ENCODE peak calls at places on chromosomes 11 and 22, in five cellular contexts. E is GM12878, Q is HepG2, I is H1, R is K562. W is an unnamed sample.

GRCh38 chr11:130698174-130698573 is 218.1 kb downstream of the SNX19 start:
- DNase-seq in E (no peak), Q (no peak), I (no peak), R (no peak), W (no peak)

GRCh38 chr11:57513911-57514537 is 1.5 kb downstream of the SLC43A1 start:
- DNase-seq in E (no peak), Q (no peak), I (no peak), R (peak), W (no peak)

GRCh38 chr11:41659990-41660389 is 200.5 kb upstream of the LRRC4C start:
- DNase-seq in E (no peak), Q (no peak), I (no peak), R (no peak), W (no peak)

GRCh38 chr11:14451825-14452224 is 47.8 kb downstream of the COPB1 start:
- DNase-seq in E (no peak), Q (no peak), I (no peak), R (no peak), W (no peak)

GRCh38 chr11:26649884-26650283 is 72.0 kb downstream of the SLC5A12 start:
- DNase-seq in E (peak), Q (peak), I (no peak), R (peak), W (peak)

GRCh38 chr11:65859812-65860277 is 388 bp upstream of the MUS81 start:
- DNase-seq in E (no peak), Q (no peak), I (no peak), R (no peak), W (no peak)

GRCh38 chr11:95068549-95068948 is 1.8 kb downstream of the SRSF8 start:
- DNase-seq in E (peak), Q (peak), I (no peak), R (peak), W (peak)

GRCh38 chr22:24289781-24290181 is 19.1 kb downstream of the SPECC1L start:
- DNase-seq in E (no peak), Q (no peak), I (no peak), R (peak), W (no peak)

GRCh38 chr22:41217553-41218157 is 12.5 kb downstream of the L3MBTL2 start:
- DNase-seq in E (no peak), Q (no peak), I (no peak), R (peak), W (no peak)

GRCh38 chr11:92765965-92766371 is 203.5 kb upstream of the MTNR1B start:
- DNase-seq in E (no peak), Q (no peak), I (no peak), R (peak), W (no peak)

GRCh38 chr11:8055111-8055835 is 25.7 kb upstream of the TUB start:
- DNase-seq in E (no peak), Q (no peak), I (no peak), R (no peak), W (no peak)

GRCh38 chr11:31254411-31254810 is 115.1 kb downstream of the DCDC1 start:
- DNase-seq in E (no peak), Q (no peak), I (no peak), R (no peak), W (no peak)

GRCh38 chr22:28021116-28021997 is 102.3 kb upstream of the PITPNB start:
- DNase-seq in E (no peak), Q (no peak), I (no peak), R (no peak), W (no peak)

GRCh38 chr11:59556115-59556882 is 45.0 kb downstream of the OR4D9 start:
- DNase-seq in E (peak), Q (peak), I (peak), R (peak), W (peak)

GRCh38 chr11:1825039-1825740 is 9.6 kb upstream of the SYT8 start:
- DNase-seq in E (no peak), Q (peak), I (peak), R (peak), W (no peak)

GRCh38 chr11:697811-698311 is 2.2 kb downstream of the TMEM80 start:
- DNase-seq in E (no peak), Q (no peak), I (no peak), R (peak), W (no peak)

GRCh38 chr11:13928566-13929251 is 33.8 kb upstream of the SPON1 start:
- DNase-seq in E (no peak), Q (no peak), I (no peak), R (peak), W (no peak)

GRCh38 chr11:16468735-16469446 is 112.5 kb upstream of the SOX6 start:
- DNase-seq in E (no peak), Q (no peak), I (no peak), R (no peak), W (no peak)

GRCh38 chr22:36233796-36234195 is 5.5 kb downstream of the APOL2 start:
- DNase-seq in E (no peak), Q (no peak), I (no peak), R (no peak), W (no peak)

GRCh38 chr22:41458161-41458728 is 10.2 kb downstream of the PHF5A start:
- DNase-seq in E (no peak), Q (no peak), I (no peak), R (no peak), W (no peak)

GRCh38 chr11:78749243-78749730 is 174.6 kb upstream of the NARS2 start:
- DNase-seq in E (no peak), Q (no peak), I (no peak), R (no peak), W (no peak)

GRCh38 chr11:23151819-23152218 is 291.5 kb upstream of the CCDC179 start:
- DNase-seq in E (no peak), Q (no peak), I (no peak), R (no peak), W (no peak)

GRCh38 chr11:106466441-106467190 is 389.2 kb downstream of the AASDHPPT start:
- DNase-seq in E (no peak), Q (peak), I (no peak), R (no peak), W (no peak)

GRCh38 chr22:36916034-36916433 is 2.6 kb downstream of the CSF2RB start:
- DNase-seq in E (no peak), Q (no peak), I (no peak), R (no peak), W (no peak)

GRCh38 chr11:2265854-2266585 is 4.4 kb downstream of the ASCL2 start:
- DNase-seq in E (no peak), Q (no peak), I (no peak), R (no peak), W (no peak)

GRCh38 chr11:199004-199581 is 6.2 kb downstream of the SCGB1C1 start:
- DNase-seq in E (no peak), Q (no peak), I (no peak), R (no peak), W (no peak)

GRCh38 chr11:127330044-127330443 is 329.5 kb upstream of the KIRREL3 start:
- DNase-seq in E (no peak), Q (no peak), I (no peak), R (no peak), W (no peak)

GRCh38 chr11:36684840-36685800 is 87.1 kb upstream of the RAG2 start:
- DNase-seq in E (no peak), Q (no peak), I (no peak), R (no peak), W (no peak)

GRCh38 chr22:45237065-45237990 is 3.4 kb downstream of the KIAA0930 start:
- DNase-seq in E (no peak), Q (peak), I (no peak), R (no peak), W (no peak)

GRCh38 chr22:45240810-45241631 is at the start of gene KIAA0930:
- DNase-seq in E (no peak), Q (peak), I (no peak), R (peak), W (peak)

GRCh38 chr22:45240137-45240809 is 421 bp downstream of the KIAA0930 start:
- DNase-seq in E (no peak), Q (no peak), I (no peak), R (no peak), W (no peak)

GRCh38 chr22:45239378-45240136 is 1.1 kb downstream of the KIAA0930 start:
- DNase-seq in E (no peak), Q (no peak), I (no peak), R (no peak), W (no peak)

GRCh38 chr22:45238431-45239377 is 2.0 kb downstream of the KIAA0930 start:
- DNase-seq in E (no peak), Q (no peak), I (no peak), R (no peak), W (no peak)
- TF ChIP-seq SP1 in E (no peak), Q (no peak), I (no peak), R (no peak), W (no peak)

GRCh38 chr22:50544078-50544745 is 1.5 kb upstream of the KLHDC7B start:
- DNase-seq in E (no peak), Q (no peak), I (no peak), R (no peak), W (no peak)
- H3K9ac ChIP-seq in E (peak), Q (no peak), I (no peak), R (no peak), W (peak)

DNA sequence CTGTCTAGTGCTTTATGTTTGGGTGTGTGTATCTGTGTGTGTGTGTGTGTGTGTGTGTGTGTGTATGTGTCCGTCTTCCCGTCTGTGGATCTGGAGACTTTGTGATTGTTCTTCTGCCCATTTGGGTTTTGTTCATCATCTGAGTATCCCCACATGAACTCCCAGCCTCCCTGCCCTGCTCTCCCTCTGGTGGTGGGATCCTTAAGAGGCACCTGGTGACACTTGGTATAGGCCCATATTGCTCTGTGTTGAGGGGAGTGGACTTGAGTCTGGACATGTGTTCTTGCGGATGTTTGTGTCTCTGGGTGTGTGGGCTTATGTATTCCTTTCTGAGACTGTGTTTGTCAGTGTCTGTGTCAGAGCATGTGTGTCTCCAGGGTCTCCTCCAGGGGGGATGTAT is 15.3 kb downstream of the RCOR2 start:
- DNase-seq in E (no peak), Q (no peak), I (no peak), R (no peak), W (no peak)
- TF ChIP-seq SP1 in E (no peak), Q (no peak), I (no peak), R (no peak), W (no peak)

GRCh38 chr11:48007677-48008076 is 27.3 kb downstream of the PTPRJ start:
- DNase-seq in E (no peak), Q (no peak), I (no peak), R (no peak), W (no peak)

GRCh38 chr11:48005878-48006277 is 25.5 kb downstream of the PTPRJ start:
- DNase-seq in E (no peak), Q (no peak), I (no peak), R (no peak), W (no peak)

GRCh38 chr11:48004456-48004855 is 24.1 kb downstream of the PTPRJ start:
- DNase-seq in E (no peak), Q (no peak), I (no peak), R (no peak), W (no peak)

GRCh38 chr11:48005133-48005532 is 24.8 kb downstream of the PTPRJ start:
- DNase-seq in E (no peak), Q (no peak), I (no peak), R (no peak), W (no peak)

DNA sequence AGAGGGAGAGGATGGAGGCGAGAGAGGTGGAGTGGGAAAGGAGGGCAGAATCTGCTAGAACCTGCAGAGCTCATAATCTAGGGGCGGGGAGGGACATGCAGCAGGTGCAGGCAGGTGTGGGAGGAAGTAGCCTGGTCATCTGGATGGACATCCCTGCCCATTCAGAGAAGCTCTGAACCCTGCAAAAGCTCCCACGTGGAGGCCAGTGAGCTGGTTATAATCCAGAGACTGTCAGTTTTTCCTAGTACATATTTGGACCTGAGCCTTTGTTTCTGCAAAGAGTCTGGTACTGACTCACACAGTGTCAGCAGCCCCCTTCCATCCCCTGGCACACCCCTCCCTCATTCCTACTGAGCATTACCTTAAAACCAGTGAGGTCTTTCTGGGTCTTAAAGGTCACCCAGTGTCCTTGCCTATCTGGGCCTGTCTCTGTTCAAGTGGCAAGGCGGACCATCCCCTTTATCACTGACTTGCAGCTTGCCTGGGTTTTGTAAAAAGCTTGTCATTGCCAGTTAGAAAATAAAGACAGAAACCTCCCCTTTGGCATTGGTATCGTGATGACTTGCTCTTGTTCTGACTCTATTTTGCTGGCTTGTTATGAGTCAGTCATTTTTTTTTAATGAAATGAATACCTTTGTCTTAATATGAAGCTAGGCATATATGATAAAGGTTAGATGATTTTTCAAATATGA is 26.1 kb downstream of the PTPRJ start:
- DNase-seq in E (peak), Q (no peak), I (no peak), R (peak), W (no peak)
- H3K9ac ChIP-seq in E (peak), Q (no peak), I (no peak), R (no peak), W (no peak)

GRCh38 chr22:35072939-35073338 is 7.0 kb downstream of the ISX start:
- DNase-seq in E (no peak), Q (no peak), I (no peak), R (peak), W (no peak)
- TF ChIP-seq SP1 in E (no peak), Q (no peak), I (no peak), R (no peak), W (no peak)

GRCh38 chr22:39241632-39242388 is 3.0 kb downstream of the PDGFB start:
- DNase-seq in E (no peak), Q (no peak), I (no peak), R (no peak), W (no peak)
- H3K9ac ChIP-seq in E (no peak), Q (peak), I (no peak), R (no peak), W (peak)

GRCh38 chr11:70873736-70874412 is 378.5 kb downstream of the SHANK2 start:
- DNase-seq in E (no peak), Q (no peak), I (no peak), R (no peak), W (no peak)
- TF ChIP-seq SP1 in E (no peak), Q (no peak), I (no peak), R (no peak), W (no peak)

W was measured in HCT116.